ENCODE peak calls at places on chromosomes 7 and 10, in eight cellular contexts. R is K562, E is NB4, J is GM12878, Q is IMR-90, Z is PC-9, D is breast epithelium, W is gastrocnemius medialis. M is an unnamed sample.

GRCh38 chr7:102993532-102994029 is 80.8 kb downstream of the LRRC17 start:
- DNase-seq in R (peak; percentile 50), E (peak; percentile 62), J (no peak), Q (peak; percentile 86), Z (no peak), D (no peak), W (no peak), M (no peak)

GRCh38 chr7:63065684-63066083 is 933.0 kb upstream of the ZNF722 start:
- DNase-seq in R (no peak), E (no peak), J (no peak), Q (no peak), Z (no peak), D (no peak), W (no peak), M (no peak)

GRCh38 chr10:101851411-101852116 is 8.0 kb upstream of the KCNIP2 start:
- DNase-seq in R (no peak), E (no peak), J (no peak), Q (peak; percentile 41), Z (no peak), D (no peak), W (no peak), M (no peak)

GRCh38 chr7:114412548-114412947 is 2.1 kb upstream of the FOXP2 start:
- DNase-seq in R (no peak), E (no peak), J (no peak), Q (no peak), Z (no peak), D (no peak), W (no peak), M (no peak)

GRCh38 chr7:157625973-157626790 is 289.4 kb downstream of the DNAJB6 start:
- DNase-seq in R (no peak), E (peak; percentile 45), J (no peak), Q (no peak), Z (no peak), D (peak; percentile 43), W (no peak), M (no peak)

GRCh38 chr7:36871355-36871738 is 147.1 kb upstream of the AOAH start:
- DNase-seq in R (no peak), E (no peak), J (no peak), Q (no peak), Z (no peak), D (no peak), W (no peak), M (no peak)

GRCh38 chr10:120400601-120401000 is 56.4 kb upstream of the PLPP4 start:
- DNase-seq in R (no peak), E (no peak), J (no peak), Q (no peak), Z (no peak), D (no peak), W (no peak), M (no peak)

GRCh38 chr7:151143261-151144015 is 24.1 kb downstream of the GBX1 start:
- DNase-seq in R (no peak), E (no peak), J (no peak), Q (no peak), Z (no peak), D (no peak), W (peak; percentile 42), M (no peak)

GRCh38 chr7:128303133-128303532 is 40.6 kb downstream of the RBM28 start:
- DNase-seq in R (no peak), E (no peak), J (no peak), Q (no peak), Z (no peak), D (no peak), W (no peak), M (no peak)

GRCh38 chr10:88386204-88386877 is 196.8 kb downstream of the RNLS start:
- DNase-seq in R (no peak), E (peak; percentile 30), J (peak; percentile 85), Q (no peak), Z (no peak), D (no peak), W (no peak), M (no peak)

GRCh38 chr10:88385601-88386203 is 197.4 kb downstream of the RNLS start:
- DNase-seq in R (no peak), E (peak; percentile 92), J (peak; percentile 94), Q (no peak), Z (peak; percentile 86), D (peak; percentile 52), W (peak; percentile 36), M (no peak)

GRCh38 chr10:88390041-88390440 is 193.1 kb downstream of the RNLS start:
- DNase-seq in R (no peak), E (no peak), J (no peak), Q (no peak), Z (no peak), D (no peak), W (no peak), M (no peak)

GRCh38 chr10:88389456-88389855 is 193.7 kb downstream of the RNLS start:
- DNase-seq in R (peak; percentile 10), E (peak; percentile 83), J (peak; percentile 41), Q (peak; percentile 73), Z (no peak), D (no peak), W (no peak), M (peak; percentile 42)

GRCh38 chr10:88386878-88387773 is 196.0 kb downstream of the RNLS start:
- DNase-seq in R (no peak), E (peak; percentile 88), J (peak; percentile 80), Q (peak; percentile 82), Z (no peak), D (no peak), W (peak; percentile 16), M (peak; percentile 10)
- H3K4me3 ChIP-seq in R (no peak overlapping the region), E (no peak overlapping the region), J (peak overlapping the region; percentile 48), Q (no peak overlapping the region), Z (no peak overlapping the region), D (no peak overlapping the region), W (peak overlapping the region; percentile 16), M (no peak overlapping the region)

GRCh38 chr7:19772858-19773337 is 519 bp downstream of the TMEM196 start:
- DNase-seq in R (no peak), E (no peak), J (no peak), Q (peak; percentile 5), Z (no peak), D (no peak), W (no peak), M (peak; percentile 27)
- H3K4me3 ChIP-seq in R (no peak overlapping the region), E (no peak overlapping the region), J (no peak overlapping the region), Q (no peak overlapping the region), Z (no peak overlapping the region), D (peak overlapping the region; percentile 10), W (peak overlapping the region; percentile 11), M (no peak overlapping the region)

GRCh38 chr7:101470668-101471067 is 108.0 kb downstream of the COL26A1 start:
- DNase-seq in R (no peak), E (no peak), J (no peak), Q (no peak), Z (no peak), D (no peak), W (no peak), M (no peak)
- H3K4me3 ChIP-seq in R (no peak overlapping the region), E (no peak overlapping the region), J (no peak overlapping the region), Q (no peak overlapping the region), Z (no peak overlapping the region), D (no peak overlapping the region), W (no peak overlapping the region), M (no peak overlapping the region)

GRCh38 chr7:27121656-27122055 is 8.9 kb downstream of the HOXA4 start:
- DNase-seq in R (no peak), E (no peak), J (no peak), Q (peak; percentile 23), Z (no peak), D (no peak), W (no peak), M (no peak)

GRCh38 chr7:27122075-27122910 is 8.3 kb downstream of the HOXA4 start:
- DNase-seq in R (no peak), E (no peak), J (no peak), Q (peak; percentile 41), Z (no peak), D (no peak), W (no peak), M (no peak)

GRCh38 chr7:27124096-27124978 is 6.2 kb downstream of the HOXA4 start:
- DNase-seq in R (no peak), E (no peak), J (no peak), Q (peak; percentile 97), Z (no peak), D (no peak), W (no peak), M (no peak)

GRCh38 chr7:27123477-27124053 is 7.0 kb downstream of the HOXA4 start:
- DNase-seq in R (no peak), E (no peak), J (no peak), Q (no peak), Z (no peak), D (no peak), W (no peak), M (no peak)

DNA sequence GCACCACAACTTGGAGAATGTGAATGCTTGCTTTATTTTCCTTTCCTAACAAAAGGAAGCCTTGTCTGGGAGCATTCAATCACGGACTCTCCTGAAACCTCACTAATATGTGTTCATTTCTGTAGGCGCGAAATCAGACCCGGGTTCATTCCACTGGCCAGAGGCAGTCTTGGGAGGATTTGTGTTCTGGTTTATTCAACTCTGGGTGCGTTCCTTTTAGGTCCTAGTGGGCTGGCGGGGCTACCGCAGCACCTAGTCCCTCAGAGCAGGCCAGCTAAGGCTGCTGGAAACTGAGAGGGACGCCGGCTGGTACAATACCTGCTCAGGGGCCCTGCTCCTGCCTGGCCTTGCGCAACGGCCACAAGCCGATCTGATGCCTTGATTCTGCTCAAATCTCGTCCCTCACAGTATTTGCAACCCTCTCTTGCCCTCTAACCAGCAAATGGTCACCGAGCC is 7.5 kb downstream of the HOXA4 start:
- DNase-seq in R (no peak), E (no peak), J (no peak), Q (peak; percentile 67), Z (no peak), D (no peak), W (no peak), M (no peak)
- H3K4me3 ChIP-seq in R (no peak overlapping the region), E (no peak overlapping the region), J (no peak overlapping the region), Q (peak overlapping the region; percentile 48), Z (no peak overlapping the region), D (peak overlapping the region; percentile 45), W (no peak overlapping the region), M (no peak overlapping the region)

GRCh38 chr7:143884978-143885559 is 16.9 kb downstream of the TCAF1 start:
- DNase-seq in R (peak; percentile 80), E (no peak), J (no peak), Q (peak; percentile 72), Z (no peak), D (peak; percentile 52), W (no peak), M (no peak)

GRCh38 chr7:143884276-143884977 is 17.5 kb downstream of the TCAF1 start:
- DNase-seq in R (no peak), E (no peak), J (no peak), Q (no peak), Z (no peak), D (no peak), W (no peak), M (no peak)

GRCh38 chr7:143885951-143886350 is 16.0 kb downstream of the TCAF1 start:
- DNase-seq in R (no peak), E (no peak), J (no peak), Q (no peak), Z (no peak), D (no peak), W (no peak), M (no peak)

GRCh38 chr7:143882020-143882610 is 19.9 kb downstream of the TCAF1 start:
- DNase-seq in R (no peak), E (no peak), J (no peak), Q (peak; percentile 59), Z (no peak), D (no peak), W (peak; percentile 45), M (no peak)

GRCh38 chr7:143882611-143883078 is 19.3 kb downstream of the TCAF1 start:
- DNase-seq in R (no peak), E (no peak), J (no peak), Q (peak; percentile 56), Z (peak; percentile 62), D (peak; percentile 65), W (peak; percentile 28), M (no peak)
- H3K4me3 ChIP-seq in R (no peak overlapping the region), E (no peak overlapping the region), J (no peak overlapping the region), Q (peak overlapping the region; percentile 71), Z (no peak overlapping the region), D (peak overlapping the region; percentile 69), W (peak overlapping the region; percentile 59), M (no peak overlapping the region)

M was measured in HAP-1.